ENCODE peak calls at places on chromosomes 11 and 22, in seven cellular contexts. Z is endothelial cell; S is lower leg skin; G is A172; K is astrocyte of the hippocampus; I is brain microvascular endothelial cell; U is CD4-positive, CD25-positive, alpha-beta regulatory T cell. B is an unnamed sample.

GRCh38 chr22:20123364-20124082 is 6.5 kb upstream of the TRMT2A start:
- DNase-seq in Z (no peak), S (no peak), G (no peak), K (no peak), I (no peak), U (no peak), B (no peak)

GRCh38 chr22:18029686-18030267 is 5.4 kb upstream of the MICAL3 start:
- DNase-seq in Z (no peak), S (no peak), G (no peak), K (no peak), I (no peak), U (no peak), B (no peak)

GRCh38 chr22:28297504-28297903 is 378.4 kb upstream of the PITPNB start:
- DNase-seq in Z (no peak), S (no peak), G (no peak), K (peak; percentile 55), I (no peak), U (no peak), B (no peak)

GRCh38 chr11:126476977-126477376 is 121.5 kb downstream of the ST3GAL4 start:
- DNase-seq in Z (no peak), S (no peak), G (no peak), K (no peak), I (no peak), U (no peak), B (no peak)

GRCh38 chr11:3802016-3802790 is 4.8 kb upstream of the NUP98 start:
- DNase-seq in Z (no peak), S (no peak), G (no peak), K (no peak), I (no peak), U (no peak), B (no peak)

GRCh38 chr11:132111781-132112380 is 741.5 kb downstream of the NTM start:
- DNase-seq in Z (no peak), S (no peak), G (peak; percentile 28), K (peak; percentile 87), I (peak; percentile 83), U (no peak), B (no peak)

GRCh38 chr22:40196628-40197027 is 18.9 kb downstream of the TNRC6B start:
- DNase-seq in Z (no peak), S (no peak), G (peak; percentile 69), K (peak; percentile 88), I (peak; percentile 90), U (no peak), B (no peak)

GRCh38 chr11:12053606-12054361 is 45.4 kb upstream of the DKK3 start:
- DNase-seq in Z (no peak), S (no peak), G (no peak), K (peak; percentile 60), I (no peak), U (no peak), B (no peak)

GRCh38 chr11:64876226-64876750 is 2.1 kb downstream of the EHD1 start:
- DNase-seq in Z (no peak), S (no peak), G (no peak), K (no peak), I (no peak), U (no peak), B (no peak)

GRCh38 chr11:35307221-35307621 is 112.1 kb downstream of the SLC1A2 start:
- DNase-seq in Z (no peak), S (no peak), G (no peak), K (no peak), I (no peak), U (no peak), B (no peak)

GRCh38 chr22:46813816-46814597 is 51.6 kb downstream of the TBC1D22A start:
- DNase-seq in Z (no peak), S (no peak), G (peak; percentile 60), K (peak; percentile 86), I (peak; percentile 67), U (no peak), B (peak; percentile 24)

GRCh38 chr11:534592-535518 is 521 bp downstream of the HRAS start:
- DNase-seq in Z (peak; percentile 18), S (peak; percentile 82), G (no peak), K (peak; percentile 61), I (no peak), U (no peak), B (peak; percentile 91)

GRCh38 chr11:128302425-128303186 is 284.8 kb downstream of the ETS1 start:
- DNase-seq in Z (no peak), S (no peak), G (no peak), K (no peak), I (no peak), U (peak; percentile 73), B (no peak)

GRCh38 chr11:86800076-86800955 is at the start of gene PRSS23:
- DNase-seq in Z (peak; percentile 46), S (no peak), G (no peak), K (peak; percentile 93), I (no peak), U (no peak), B (no peak)

GRCh38 chr22:40414306-40414705 is 43.9 kb downstream of the SGSM3 start:
- DNase-seq in Z (no peak), S (no peak), G (no peak), K (no peak), I (no peak), U (no peak), B (no peak)

GRCh38 chr11:119284344-119285157 is 32.4 kb downstream of the MCAM start:
- DNase-seq in Z (no peak), S (no peak), G (peak; percentile 32), K (peak; percentile 50), I (no peak), U (no peak), B (no peak)

GRCh38 chr11:114821626-114822025 is 143.3 kb downstream of the NXPE2 start:
- DNase-seq in Z (no peak), S (no peak), G (no peak), K (peak; percentile 22), I (no peak), U (no peak), B (no peak)

GRCh38 chr11:118086913-118087768 is at the start of gene SMIM35:
- DNase-seq in Z (no peak), S (no peak), G (no peak), K (no peak), I (no peak), U (no peak), B (no peak)

GRCh38 chr22:37562049-37562784 is 1.9 kb downstream of the CDC42EP1 start:
- DNase-seq in Z (no peak), S (no peak), G (no peak), K (no peak), I (no peak), U (no peak), B (no peak)

B was measured in RWPE2.